ENCODE peak calls at places on chromosomes 13 and 19, in four cellular contexts. A is foreskin fibroblast, I is heart left ventricle, R is choroid plexus epithelial cell. H is an unnamed sample.

GRCh38 chr19:46355991-46356669 is 9.2 kb downstream of the PPP5C start:
- DNase-seq in A (no peak), I (no peak), R (no peak), H (no peak)

GRCh38 chr13:41345165-41345920 is 34.3 kb downstream of the NAA16 start:
- DNase-seq in A (no peak), I (no peak), R (no peak), H (no peak)

GRCh38 chr13:44243198-44243852 is 130.3 kb upstream of the SERP2 start:
- DNase-seq in A (peak), I (peak), R (peak), H (no peak)

GRCh38 chr13:94112227-94112626 is 367.3 kb downstream of the DCT start:
- DNase-seq in A (peak), I (no peak), R (peak), H (no peak)

GRCh38 chr19:7986321-7987083 is 18.9 kb downstream of the ELAVL1 start:
- DNase-seq in A (peak), I (no peak), R (peak), H (no peak)

GRCh38 chr19:35206855-35207254 is 21.7 kb downstream of the FAM187B start:
- DNase-seq in A (no peak), I (peak), R (no peak), H (no peak)

GRCh38 chr13:99484405-99484981 is 16.8 kb upstream of the TM9SF2 start:
- DNase-seq in A (peak), I (no peak), R (peak), H (no peak)

GRCh38 chr13:22517544-22517943 is 663.2 kb upstream of the SGCG start:
- DNase-seq in A (no peak), I (no peak), R (no peak), H (peak)

GRCh38 chr13:111342716-111343115 is 22.3 kb downstream of the TEX29 start:
- DNase-seq in A (no peak), I (no peak), R (no peak), H (no peak)

GRCh38 chr13:96650301-96650886 is 343.9 kb downstream of the OXGR1 start:
- DNase-seq in A (peak), I (no peak), R (peak), H (no peak)

GRCh38 chr19:9917322-9917721 is 19.0 kb downstream of the OLFM2 start:
- DNase-seq in A (peak), I (no peak), R (peak), H (no peak)

GRCh38 chr13:42063105-42063504 is 14.7 kb downstream of the DGKH start:
- DNase-seq in A (no peak), I (no peak), R (no peak), H (no peak)

GRCh38 chr13:100100115-100100879 is 11.4 kb downstream of the PCCA start:
- DNase-seq in A (peak), I (peak), R (peak), H (no peak)

GRCh38 chr13:92838786-92839185 is 387.8 kb upstream of the GPC6 start:
- DNase-seq in A (peak), I (no peak), R (peak), H (no peak)

GRCh38 chr19:58361900-58362271 is 665 bp downstream of the ZNF497 start:
- DNase-seq in A (peak), I (no peak), R (no peak), H (no peak)

GRCh38 chr19:40674291-40674690 is 16.2 kb downstream of the NUMBL start:
- DNase-seq in A (peak), I (no peak), R (peak), H (no peak)

GRCh38 chr19:465056-465816 is 4.4 kb upstream of the SHC2 start:
- DNase-seq in A (no peak), I (no peak), R (no peak), H (no peak)

GRCh38 chr19:469833-470232 is 9.0 kb upstream of the SHC2 start:
- DNase-seq in A (no peak), I (no peak), R (no peak), H (no peak)

GRCh38 chr19:470701-471100 is 9.9 kb upstream of the SHC2 start:
- DNase-seq in A (no peak), I (no peak), R (no peak), H (no peak)

GRCh38 chr19:467554-467953 is 6.7 kb upstream of the SHC2 start:
- DNase-seq in A (no peak), I (no peak), R (no peak), H (no peak)

GRCh38 chr19:468587-469256 is 7.9 kb upstream of the SHC2 start:
- DNase-seq in A (no peak), I (no peak), R (no peak), H (no peak)
- H3K4me3 ChIP-seq in A (no peak), I (no peak), R (no peak), H (no peak)

DNA sequence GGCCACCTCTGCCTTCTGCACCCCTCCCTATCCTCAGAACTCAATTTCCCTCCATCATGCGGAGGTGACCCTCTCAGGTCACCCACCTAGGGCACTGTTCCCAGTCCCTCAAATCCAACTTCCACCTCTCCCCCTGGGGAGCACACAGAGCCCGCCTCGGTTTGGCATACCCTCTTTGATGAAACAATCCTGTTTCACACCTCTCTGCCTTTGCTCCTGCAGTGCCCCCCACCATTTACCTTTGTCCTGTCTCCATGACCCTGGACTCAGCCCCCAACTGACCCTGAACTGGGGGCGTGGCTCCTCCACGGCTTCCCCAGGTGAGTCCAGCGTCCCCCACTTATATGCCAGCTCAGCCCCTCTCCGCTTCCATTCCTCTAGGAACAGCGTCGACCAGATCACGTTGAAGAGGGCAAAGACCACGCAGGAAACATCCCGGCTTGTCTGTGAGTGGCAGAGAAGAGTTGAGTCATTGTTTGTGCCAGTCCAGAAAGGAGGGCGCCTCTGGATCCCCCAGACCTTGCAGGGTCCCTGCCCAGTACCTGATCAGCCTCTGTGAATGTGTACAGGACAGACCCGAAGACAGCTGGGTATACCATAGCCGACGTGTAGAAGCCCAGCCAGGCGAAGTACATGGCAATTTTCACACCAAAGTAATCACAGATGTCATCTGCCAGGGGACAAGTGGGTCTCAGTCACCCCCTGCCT is 4.0 kb downstream of the ANO8 start:
- DNase-seq in A (no peak), I (no peak), R (no peak), H (no peak)
- H3K4me3 ChIP-seq in A (no peak), I (no peak), R (no peak), H (no peak)

GRCh38 chr19:1858412-1859081 is 4.8 kb downstream of the KLF16 start:
- DNase-seq in A (no peak), I (no peak), R (no peak), H (no peak)

GRCh38 chr19:1861599-1862031 is 1.8 kb downstream of the KLF16 start:
- DNase-seq in A (peak), I (no peak), R (no peak), H (no peak)

GRCh38 chr19:1860821-1861598 is 2.4 kb downstream of the KLF16 start:
- DNase-seq in A (no peak), I (no peak), R (no peak), H (no peak)

GRCh38 chr19:1859319-1859718 is 4.1 kb downstream of the KLF16 start:
- DNase-seq in A (no peak), I (no peak), R (no peak), H (no peak)

DNA sequence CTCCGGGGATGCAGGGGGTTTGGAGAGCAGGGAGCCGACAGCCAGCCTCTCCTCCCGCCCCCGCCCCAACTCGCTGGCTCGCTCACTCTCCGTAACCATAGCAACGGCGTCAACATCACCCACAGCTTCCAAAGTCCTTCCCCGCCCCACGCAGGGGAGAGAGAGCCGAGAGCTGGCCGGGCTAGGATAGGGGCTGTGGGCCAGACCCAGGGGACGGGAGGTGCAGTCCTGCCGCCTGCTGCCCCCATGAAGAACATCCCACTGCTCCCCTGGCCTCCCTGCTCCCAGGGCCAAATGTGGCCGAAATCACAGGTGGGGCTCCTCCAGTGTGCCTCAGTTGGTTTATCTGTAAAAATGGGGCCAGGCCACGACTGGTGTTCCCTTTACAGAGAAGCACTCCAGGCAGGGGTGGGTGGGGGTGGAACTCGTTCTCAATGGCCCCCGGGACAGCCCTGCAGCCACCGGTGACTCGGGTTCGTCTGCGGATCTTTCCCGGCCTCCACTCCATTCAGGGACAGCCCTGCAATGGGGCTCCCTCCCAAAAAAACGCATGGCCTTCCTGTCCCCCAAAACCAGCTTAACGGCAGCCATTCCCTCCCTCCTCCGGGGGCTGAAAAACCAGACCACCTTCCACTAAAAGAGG is 3.1 kb downstream of the KLF16 start:
- DNase-seq in A (peak), I (peak), R (peak), H (no peak)
- H3K4me3 ChIP-seq in A (peak), I (no peak), R (peak), H (peak)

DNA sequence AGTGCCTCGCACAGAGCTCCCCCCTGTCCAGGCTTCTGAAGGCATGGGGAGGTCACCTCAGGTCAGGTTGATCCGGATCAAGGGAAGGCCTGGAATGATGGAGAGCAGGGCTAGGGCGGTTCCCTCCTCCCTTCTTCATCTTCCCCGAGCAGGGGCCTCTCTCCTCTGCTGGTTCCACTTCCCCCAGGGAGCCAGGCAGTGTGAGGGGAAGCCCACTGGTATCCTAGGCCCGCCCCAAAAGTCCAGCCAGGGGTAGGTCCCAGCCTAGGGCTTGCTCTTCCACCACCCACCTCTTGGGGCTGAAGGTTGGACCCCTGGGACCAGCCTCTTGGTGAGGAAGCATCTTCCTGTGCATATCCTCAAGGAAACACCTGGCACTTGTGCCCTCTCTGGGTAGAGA is 16.4 kb upstream of the PRR19 start:
- DNase-seq in A (no peak), I (no peak), R (no peak), H (no peak)
- H3K4me3 ChIP-seq in A (peak), I (peak), R (peak), H (peak)

GRCh38 chr19:33621811-33622504 is at the start of gene CHST8:
- DNase-seq in A (peak), I (peak), R (peak), H (no peak)

GRCh38 chr19:33620611-33621010 is 1.1 kb upstream of the CHST8 start:
- DNase-seq in A (no peak), I (no peak), R (no peak), H (no peak)

GRCh38 chr19:33622809-33623511 is 1.2 kb downstream of the CHST8 start:
- DNase-seq in A (peak), I (no peak), R (no peak), H (no peak)

GRCh38 chr19:33622505-33622808 is 704 bp downstream of the CHST8 start:
- DNase-seq in A (peak), I (no peak), R (no peak), H (no peak)

DNA sequence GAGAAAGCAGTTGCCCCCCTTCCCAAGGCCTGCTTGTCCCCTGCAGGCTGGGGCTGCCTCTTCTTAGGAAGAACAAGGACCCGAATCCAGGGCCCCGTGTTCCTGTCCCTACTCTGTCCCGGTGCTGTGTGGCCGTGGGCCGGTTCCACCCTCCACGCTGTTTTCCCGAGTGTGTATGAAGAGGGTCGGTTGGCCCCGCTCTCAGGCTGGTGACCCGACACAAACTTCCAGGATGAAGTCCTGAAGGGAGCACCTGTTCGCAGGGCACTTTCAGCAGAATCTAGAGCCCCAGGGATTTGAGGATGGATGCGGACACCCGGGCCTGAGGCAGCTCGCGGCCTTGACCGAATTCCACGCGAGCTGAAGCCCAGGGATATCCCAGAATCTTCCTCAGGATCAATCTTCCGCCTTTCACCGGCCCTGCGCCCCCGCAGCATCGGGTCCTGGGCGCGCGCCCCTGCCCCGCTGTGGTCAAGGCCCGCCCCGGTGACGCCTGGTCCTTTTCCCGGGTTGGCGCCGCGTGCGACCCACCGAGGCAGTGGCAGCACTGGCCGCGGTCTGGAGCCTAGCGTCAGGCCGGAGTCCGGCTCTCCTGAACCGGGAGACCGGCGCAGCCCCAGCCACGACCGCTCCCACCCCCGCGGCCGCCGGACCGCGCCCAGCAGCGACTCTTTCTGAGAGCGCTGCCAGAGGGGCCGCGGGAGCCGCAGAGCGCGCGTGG is 528 bp upstream of the CHST8 start:
- DNase-seq in A (no peak), I (no peak), R (no peak), H (no peak)
- H3K4me3 ChIP-seq in A (no peak), I (peak), R (no peak), H (no peak)

GRCh38 chr19:38452430-38453366 is 19.2 kb downstream of the RYR1 start:
- DNase-seq in A (no peak), I (no peak), R (no peak), H (no peak)
- H3K4me3 ChIP-seq in A (no peak), I (no peak), R (no peak), H (no peak)